ENCODE peak calls at places on chromosomes 5 and 9, in eight cellular contexts. K, P, T, R, N, U, B and F are unnamed samples.

GRCh38 chr9:19151425-19152159 is 24.3 kb upstream of the PLIN2 start:
- DNase-seq in P (no peak), K (no peak), R (no peak), U (no peak), T (no peak), N (no peak), B (no peak), F (no peak)

GRCh38 chr9:128685636-128686489 is 3.2 kb upstream of the SET start:
- DNase-seq in T (no peak), K (no peak), R (peak), P (no peak), U (no peak), B (no peak), N (peak), F (peak)

GRCh38 chr5:148810821-148811220 is 15.6 kb upstream of the ADRB2 start:
- DNase-seq in R (no peak), P (no peak), B (no peak), K (no peak), U (no peak), N (no peak), T (no peak), F (no peak)

GRCh38 chr9:3845549-3845948 is 319.7 kb upstream of the RFX3 start:
- DNase-seq in P (no peak), U (no peak), T (no peak), N (no peak), K (no peak), B (no peak), R (no peak), F (no peak)

GRCh38 chr5:139277171-139277570 is 16.4 kb upstream of the MATR3 start:
- DNase-seq in P (no peak), U (no peak), R (no peak), T (no peak), B (no peak), K (no peak), N (no peak), F (no peak)

GRCh38 chr5:157263586-157264090 is 2.3 kb upstream of the CYFIP2 start:
- DNase-seq in P (no peak), T (no peak), N (no peak), B (no peak), R (no peak), U (no peak), K (no peak), F (no peak)

GRCh38 chr5:178123987-178124925 is 6.6 kb upstream of the RMND5B start:
- DNase-seq in P (peak), U (no peak), N (no peak), B (no peak), K (no peak), T (no peak), R (peak), F (no peak)

GRCh38 chr9:92723801-92724323 is 40.8 kb downstream of the BICD2 start:
- DNase-seq in K (no peak), P (no peak), U (no peak), B (no peak), T (no peak), R (no peak), N (no peak), F (no peak)

GRCh38 chr5:141941307-141941706 is 16.7 kb downstream of the PCDH12 start:
- DNase-seq in P (no peak), N (peak), R (no peak), B (no peak), T (peak), K (no peak), U (no peak), F (no peak)

GRCh38 chr9:107690026-107690425 is 200.5 kb upstream of the KLF4 start:
- DNase-seq in K (no peak), P (no peak), R (no peak), T (no peak), B (no peak), N (no peak), U (no peak), F (no peak)

GRCh38 chr5:54663876-54664275 is 146.3 kb downstream of the SNX18 start:
- DNase-seq in K (no peak), U (peak), T (peak), N (no peak), R (no peak), B (peak), P (peak), F (no peak)

GRCh38 chr9:105884416-105884815 is 190.1 kb downstream of the TMEM38B start:
- DNase-seq in U (no peak), N (no peak), R (no peak), B (no peak), P (no peak), K (no peak), T (no peak), F (no peak)

GRCh38 chr9:19840953-19841352 is 52.1 kb upstream of the SLC24A2 start:
- DNase-seq in B (no peak), U (no peak), K (no peak), P (no peak), T (no peak), R (no peak), N (no peak), F (no peak)

GRCh38 chr5:120454094-120454798 is 9.9 kb upstream of the PRR16 start:
- DNase-seq in U (peak), K (no peak), T (peak), N (no peak), B (no peak), R (no peak), P (no peak), F (no peak)

GRCh38 chr5:169183581-169183980 is 117.4 kb downstream of the SLIT3 start:
- DNase-seq in K (no peak), T (peak), R (no peak), P (no peak), U (no peak), B (no peak), N (no peak), F (no peak)

GRCh38 chr9:34253460-34253837 is 74.6 kb downstream of the UBAP1 start:
- DNase-seq in K (no peak), U (peak), N (no peak), T (peak), P (peak), R (no peak), B (peak), F (no peak)

GRCh38 chr9:135840539-135840938 is 66.8 kb downstream of the CAMSAP1 start:
- DNase-seq in N (no peak), R (no peak), P (no peak), B (no peak), U (no peak), K (no peak), T (no peak), F (no peak)

GRCh38 chr9:110088099-110088498 is 119.9 kb downstream of the C9orf152 start:
- DNase-seq in R (no peak), P (no peak), K (no peak), T (no peak), B (no peak), N (no peak), U (no peak), F (no peak)

GRCh38 chr9:111013250-111013649 is 25.0 kb downstream of the LPAR1 start:
- DNase-seq in P (no peak), R (no peak), T (no peak), N (no peak), K (no peak), B (no peak), U (no peak), F (no peak)

GRCh38 chr9:84170521-84171141 is 169.9 kb downstream of the SLC28A3 start:
- DNase-seq in P (peak), U (peak), T (peak), R (peak), N (no peak), K (no peak), B (peak), F (no peak)

GRCh38 chr9:105232207-105232606 is 12.2 kb upstream of the SLC44A1 start:
- DNase-seq in T (no peak), K (no peak), R (no peak), B (no peak), P (no peak), U (no peak), N (no peak), F (no peak)

GRCh38 chr5:10475931-10476687 is 34.4 kb downstream of the ROPN1L start:
- DNase-seq in P (no peak), B (no peak), R (no peak), N (no peak), T (no peak), U (no peak), K (no peak), F (no peak)

GRCh38 chr9:124465736-124466135 is 15.5 kb downstream of the ADGRD2 start:
- DNase-seq in N (no peak), P (no peak), U (no peak), R (no peak), K (no peak), B (no peak), T (no peak), F (no peak)

GRCh38 chr9:107866912-107867311 is 377.3 kb upstream of the KLF4 start:
- DNase-seq in U (peak), B (no peak), N (no peak), T (peak), P (no peak), K (no peak), R (no peak), F (no peak)

GRCh38 chr5:17229308-17229707 is 11.9 kb downstream of the BASP1 start:
- DNase-seq in N (no peak), R (no peak), K (no peak), T (no peak), U (no peak), P (no peak), B (no peak), F (no peak)

GRCh38 chr5:139275536-139276297 is 17.8 kb upstream of the MATR3 start:
- DNase-seq in R (no peak), B (no peak), P (no peak), U (no peak), N (peak), T (no peak), K (no peak), F (no peak)

DNA sequence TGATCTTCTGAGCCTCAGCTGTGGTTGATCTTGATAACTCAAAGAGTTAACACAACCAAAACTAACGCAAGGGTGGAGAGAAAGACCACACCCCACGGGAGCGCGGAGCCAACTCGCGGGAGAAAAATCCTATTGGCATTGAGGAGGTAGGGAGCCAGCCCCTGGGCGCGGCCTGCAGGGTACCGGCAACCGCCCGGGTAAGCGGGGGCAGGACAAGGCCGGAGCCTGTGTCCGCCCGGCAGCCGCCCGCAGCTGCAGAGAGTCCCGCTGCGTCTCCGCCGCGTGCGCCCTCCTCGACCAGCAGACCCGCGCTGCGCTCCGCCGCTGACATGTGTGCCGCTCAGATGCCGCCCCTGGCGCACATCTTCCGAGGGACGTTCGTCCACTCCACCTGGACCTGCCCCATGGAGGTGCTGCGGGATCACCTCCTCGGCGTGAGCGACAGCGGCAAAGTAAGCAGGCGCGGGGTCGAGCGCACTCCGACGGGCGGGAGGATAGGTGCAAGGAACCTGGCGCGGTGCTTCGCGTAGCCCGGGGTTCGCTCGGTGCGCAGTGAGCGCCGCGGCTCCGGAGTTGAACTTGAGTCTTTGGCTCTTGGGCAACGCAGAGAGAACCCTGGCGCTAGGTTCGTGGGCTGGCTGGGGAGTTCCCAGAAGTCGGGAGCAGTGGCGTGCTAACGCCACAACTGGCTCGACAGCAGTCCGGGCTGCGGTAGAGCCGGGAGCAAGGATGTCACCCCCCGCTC is at the start of gene GDA:
- DNase-seq in U (no peak), B (no peak), T (no peak), N (no peak), K (no peak), R (peak), P (peak), F (no peak)
- H3K4me3 ChIP-seq in U (no peak), B (no peak), T (no peak), N (no peak), K (no peak), R (peak), P (no peak), F (no peak)

GRCh38 chr5:1523480-1523792 is 324 bp downstream of the LPCAT1 start:
- DNase-seq in K (no peak), N (no peak), P (peak), U (no peak), T (no peak), B (no peak), R (no peak), F (no peak)
- H3K4me3 ChIP-seq in K (peak), N (peak), P (peak), U (peak), T (peak), B (peak), R (no peak), F (peak)

DNA sequence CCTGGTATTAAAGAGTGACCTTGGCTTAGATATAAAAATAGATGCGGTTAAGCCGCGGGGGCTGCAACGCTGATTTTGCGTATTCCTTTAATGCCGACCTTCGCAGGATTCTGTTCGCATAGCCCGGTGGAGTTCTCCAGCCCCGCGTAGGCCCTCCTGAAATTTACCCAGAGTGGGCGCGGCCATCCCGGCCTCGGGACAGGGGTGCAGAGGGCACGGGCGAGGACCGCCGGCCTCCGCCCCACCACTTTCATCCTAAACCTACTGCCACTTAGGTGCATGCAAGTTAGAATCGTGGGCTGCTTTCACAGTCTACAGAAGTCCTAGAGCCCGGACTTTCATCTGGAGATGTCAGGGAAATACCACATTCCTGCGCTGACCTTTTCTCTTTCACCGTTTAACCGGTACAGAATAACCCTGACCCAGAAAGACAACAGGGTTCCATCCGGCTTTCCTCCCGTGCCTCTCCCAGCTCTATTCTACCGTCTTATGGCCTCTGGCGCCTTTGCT is 521 bp upstream of the FAM169A start:
- DNase-seq in P (no peak), B (no peak), N (no peak), T (no peak), U (no peak), R (no peak), K (no peak), F (no peak)
- H3K4me3 ChIP-seq in P (no peak), B (peak), N (no peak), T (no peak), U (peak), R (peak), K (peak), F (peak)

DNA sequence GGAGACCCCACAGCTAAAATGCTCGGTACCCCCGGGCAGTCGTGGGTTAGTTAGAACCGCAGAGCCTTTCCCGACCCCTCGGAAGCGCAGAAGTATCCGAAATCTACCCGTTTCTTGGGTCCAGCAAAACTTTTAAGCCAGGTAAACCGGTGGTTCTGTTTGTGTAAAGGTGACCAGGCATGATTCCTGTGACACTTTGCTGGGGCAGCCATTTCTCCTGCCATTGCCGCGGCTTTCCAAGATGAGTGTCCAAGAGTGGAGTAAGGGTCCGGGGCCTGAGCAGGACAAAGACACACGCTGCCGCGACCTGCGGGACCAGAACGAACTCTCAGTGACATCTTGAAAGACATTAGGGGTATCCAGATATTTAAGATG is 655 bp downstream of the MARVELD2 start:
- DNase-seq in N (no peak), U (no peak), R (no peak), P (peak), B (no peak), K (no peak), T (no peak), F (no peak)
- H3K4me3 ChIP-seq in N (peak), U (peak), R (peak), P (peak), B (peak), K (peak), T (no peak), F (peak)

GRCh38 chr5:94618029-94618492 is 343 bp downstream of the KIAA0825 start:
- DNase-seq in N (peak), R (no peak), T (peak), B (no peak), P (peak), K (no peak), U (peak), F (no peak)

GRCh38 chr5:94618493-94619328 is at the start of the genes KIAA0825 and SLF1:
- DNase-seq in R (peak), P (peak), B (peak), K (peak), N (peak), U (peak), T (peak), F (peak)

GRCh38 chr5:94614156-94614805 is 4.1 kb downstream of the KIAA0825 start:
- DNase-seq in P (no peak), N (no peak), B (no peak), U (no peak), K (no peak), T (no peak), R (no peak), F (no peak)

GRCh38 chr5:94613583-94613982 is 4.8 kb downstream of the KIAA0825 start:
- DNase-seq in U (peak), R (no peak), T (peak), K (no peak), N (peak), B (no peak), P (no peak), F (no peak)

DNA sequence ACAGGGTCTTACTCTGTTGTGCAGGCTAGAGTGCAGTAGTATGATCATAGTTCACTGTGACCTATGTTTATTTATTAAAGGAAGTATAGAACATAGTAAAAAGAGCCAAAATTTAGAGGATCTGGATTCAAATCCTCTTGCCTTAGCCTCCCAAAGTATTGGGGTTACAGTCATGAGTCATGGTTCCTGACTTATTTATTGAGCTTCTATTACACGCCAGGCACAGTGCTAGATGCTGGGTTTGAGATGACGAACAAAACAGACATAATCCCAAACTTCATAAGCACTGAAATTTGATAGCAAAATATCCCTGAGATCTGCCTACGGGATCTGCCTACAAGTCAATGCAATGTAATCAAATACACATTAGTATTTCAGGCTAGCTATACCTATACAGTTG is 2.6 kb downstream of the KIAA0825 start:
- DNase-seq in T (no peak), U (no peak), K (no peak), P (no peak), R (no peak), B (no peak), N (no peak), F (no peak)
- H3K4me3 ChIP-seq in T (no peak), U (no peak), K (no peak), P (no peak), R (no peak), B (no peak), N (no peak), F (no peak)

GRCh38 chr9:85741112-85741874 is 461 bp downstream of the AGTPBP1 start:
- DNase-seq in U (peak), R (peak), N (peak), T (peak), P (peak), K (peak), B (no peak), F (peak)
- H3K4me3 ChIP-seq in U (peak), R (peak), N (peak), T (peak), P (peak), K (peak), B (peak), F (peak)

DNA sequence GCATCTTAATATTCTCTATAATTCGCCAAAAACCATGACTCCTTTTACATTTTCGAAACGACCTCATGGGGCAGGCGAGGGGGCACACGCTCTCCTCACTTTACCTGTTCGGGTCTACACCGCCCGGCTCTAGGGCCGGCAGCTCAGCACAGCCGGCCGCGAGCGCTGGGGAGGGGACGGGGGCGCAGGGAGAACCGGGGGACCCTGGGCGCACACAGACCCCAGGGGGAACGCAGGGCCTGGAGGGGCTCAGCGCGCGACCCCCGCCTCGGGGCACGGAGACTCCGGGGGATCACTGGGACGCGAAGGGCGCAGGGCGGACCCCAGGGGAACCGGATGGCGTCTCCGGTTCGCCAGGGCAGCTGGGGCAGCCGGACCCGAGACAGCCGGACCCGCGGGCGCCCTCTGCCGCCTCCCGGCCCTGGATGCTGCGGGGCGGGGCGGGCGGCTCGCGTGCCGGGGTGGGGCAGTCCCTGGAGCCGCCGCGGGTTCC is at the start of gene AHRR:
- DNase-seq in N (peak), R (no peak), K (no peak), B (no peak), P (peak), T (peak), U (peak), F (no peak)
- H3K4me3 ChIP-seq in N (peak), R (no peak), K (peak), B (peak), P (no peak), T (peak), U (peak), F (no peak)

GRCh38 chr5:87263498-87263897 is 4.2 kb upstream of the RASA1 start:
- DNase-seq in N (no peak), T (no peak), P (no peak), K (no peak), B (no peak), U (no peak), R (no peak), F (no peak)
- H3K4me3 ChIP-seq in N (no peak), T (no peak), P (no peak), K (no peak), B (no peak), U (no peak), R (no peak), F (no peak)

GRCh38 chr5:50995285-50995942 is 329.0 kb downstream of the PARP8 start:
- DNase-seq in T (no peak), U (no peak), P (no peak), K (no peak), B (no peak), R (no peak), N (no peak), F (no peak)
- H3K4me3 ChIP-seq in T (no peak), U (no peak), P (no peak), K (no peak), B (no peak), R (no peak), N (no peak), F (no peak)

GRCh38 chr9:137186385-137186784 is 2.0 kb downstream of the ANAPC2 start:
- DNase-seq in R (no peak), U (no peak), B (no peak), T (no peak), P (no peak), K (no peak), N (no peak), F (no peak)
- H3K4me3 ChIP-seq in R (no peak), U (no peak), B (no peak), T (peak), P (no peak), K (no peak), N (no peak), F (no peak)